ENCODE peak calls at places on chromosome 20, in nine cellular contexts. W, I, B, H, L, O, A, F and M are unnamed samples.

GRCh38 chr20:50391444-50392137 is 118.6 kb upstream of the PTPN1 start:
- DNase-seq in W (no peak), I (no peak), B (no peak), H (no peak), L (no peak), O (no peak), A (no peak), F (no peak), M (no peak)

GRCh38 chr20:51446656-51447055 is 95.9 kb downstream of the NFATC2 start:
- DNase-seq in W (no peak), I (peak), B (no peak), H (no peak), L (no peak), O (no peak), A (no peak), F (no peak), M (no peak)

GRCh38 chr20:23187759-23188158 is 101.6 kb upstream of the CD93 start:
- DNase-seq in W (peak), I (peak), B (no peak), H (no peak), L (peak), O (no peak), A (no peak), F (no peak), M (no peak)

GRCh38 chr20:15976047-15976731 is 597.1 kb downstream of the KIF16B start:
- DNase-seq in W (no peak), I (no peak), B (no peak), H (no peak), L (no peak), O (no peak), A (no peak), F (no peak), M (no peak)

GRCh38 chr20:31945319-31945718 is 6.5 kb downstream of the PDRG1 start:
- DNase-seq in W (no peak), I (no peak), B (no peak), H (no peak), L (no peak), O (no peak), A (no peak), F (no peak), M (no peak)

GRCh38 chr20:5400164-5400762 is 83.5 kb upstream of the PROKR2 start:
- DNase-seq in W (peak), I (peak), B (no peak), H (no peak), L (no peak), O (no peak), A (no peak), F (no peak), M (no peak)

GRCh38 chr20:36398515-36398914 is 92.4 kb downstream of the DLGAP4 start:
- DNase-seq in W (no peak), I (no peak), B (no peak), H (no peak), L (no peak), O (no peak), A (no peak), F (no peak), M (no peak)

GRCh38 chr20:25360631-25361286 is 29.9 kb downstream of the ABHD12 start:
- DNase-seq in W (no peak), I (no peak), B (peak), H (no peak), L (peak), O (peak), A (no peak), F (no peak), M (no peak)

GRCh38 chr20:39813190-39813829 is 851.2 kb downstream of the DHX35 start:
- DNase-seq in W (no peak), I (no peak), B (no peak), H (no peak), L (no peak), O (no peak), A (no peak), F (no peak), M (no peak)

GRCh38 chr20:62370115-62370806 is 3.1 kb upstream of the LAMA5 start:
- DNase-seq in W (no peak), I (peak), B (no peak), H (no peak), L (no peak), O (no peak), A (no peak), F (no peak), M (peak)

GRCh38 chr20:44909872-44910689 is at the start of gene PABPC1L:
- DNase-seq in W (peak), I (peak), B (no peak), H (no peak), L (peak), O (no peak), A (peak), F (peak), M (no peak)

GRCh38 chr20:36320261-36320897 is 14.2 kb downstream of the DLGAP4 start:
- DNase-seq in W (no peak), I (no peak), B (no peak), H (no peak), L (no peak), O (no peak), A (no peak), F (no peak), M (no peak)

GRCh38 chr20:32344835-32345506 is 13.2 kb upstream of the ASXL1 start:
- DNase-seq in W (no peak), I (no peak), B (no peak), H (no peak), L (no peak), O (no peak), A (no peak), F (no peak), M (no peak)

GRCh38 chr20:46309945-46310344 is 1.6 kb upstream of the CDH22 start:
- DNase-seq in W (no peak), I (no peak), B (no peak), H (no peak), L (no peak), O (no peak), A (no peak), F (no peak), M (no peak)

GRCh38 chr20:43650997-43651525 is 15.9 kb upstream of the MYBL2 start:
- DNase-seq in W (no peak), I (no peak), B (no peak), H (no peak), L (no peak), O (no peak), A (no peak), F (no peak), M (no peak)

GRCh38 chr20:49794336-49795124 is 18.1 kb upstream of the SLC9A8 start:
- DNase-seq in W (no peak), I (no peak), B (no peak), H (no peak), L (no peak), O (no peak), A (no peak), F (no peak), M (no peak)

GRCh38 chr20:50551288-50551687 is 41.1 kb downstream of the PTPN1 start:
- DNase-seq in W (no peak), I (no peak), B (no peak), H (no peak), L (no peak), O (no peak), A (no peak), F (peak), M (no peak)

GRCh38 chr20:31630187-31630790 is 7.4 kb upstream of the COX4I2 start:
- DNase-seq in W (no peak), I (no peak), B (no peak), H (no peak), L (peak), O (no peak), A (no peak), F (peak), M (no peak)

GRCh38 chr20:1486566-1486965 is 4.7 kb downstream of the SIRPB2 start:
- DNase-seq in W (no peak), I (no peak), B (no peak), H (no peak), L (no peak), O (no peak), A (no peak), F (no peak), M (no peak)

GRCh38 chr20:19423097-19423891 is 210.9 kb downstream of the SLC24A3 start:
- DNase-seq in W (no peak), I (no peak), B (no peak), H (no peak), L (no peak), O (no peak), A (no peak), F (no peak), M (no peak)

GRCh38 chr20:3156811-3157619 is 2.6 kb downstream of the FASTKD5 start:
- DNase-seq in W (no peak), I (no peak), B (peak), H (no peak), L (no peak), O (no peak), A (no peak), F (no peak), M (no peak)

GRCh38 chr20:58803533-58803932 is 47.2 kb downstream of the GNAS-AS1 start:
- DNase-seq in W (no peak), I (no peak), B (no peak), H (no peak), L (no peak), O (no peak), A (no peak), F (no peak), M (no peak)

GRCh38 chr20:34639755-34640222 is 37.1 kb downstream of the PIGU start:
- DNase-seq in W (no peak), I (no peak), B (no peak), H (no peak), L (peak), O (no peak), A (no peak), F (peak), M (no peak)

GRCh38 chr20:13739726-13740649 is 44.7 kb downstream of the ESF1 start:
- DNase-seq in W (no peak), I (no peak), B (no peak), H (no peak), L (no peak), O (no peak), A (no peak), F (no peak), M (no peak)

GRCh38 chr20:33373735-33374605 is 27.3 kb downstream of the CDK5RAP1 start:
- DNase-seq in W (peak), I (peak), B (no peak), H (no peak), L (peak), O (no peak), A (no peak), F (peak), M (peak)

GRCh38 chr20:37137547-37137946 is 41.6 kb upstream of the RPN2 start:
- DNase-seq in W (no peak), I (no peak), B (no peak), H (no peak), L (no peak), O (no peak), A (no peak), F (no peak), M (no peak)

GRCh38 chr20:19742974-19743649 is 14.9 kb upstream of the RIN2 start:
- DNase-seq in W (peak), I (no peak), B (no peak), H (no peak), L (no peak), O (peak), A (no peak), F (no peak), M (no peak)

GRCh38 chr20:37877832-37878772 is 24.8 kb upstream of the VSTM2L start:
- DNase-seq in W (no peak), I (no peak), B (no peak), H (no peak), L (no peak), O (no peak), A (no peak), F (no peak), M (no peak)

GRCh38 chr20:44092551-44093248 is 94.3 kb downstream of the JPH2 start:
- DNase-seq in W (peak), I (peak), B (no peak), H (no peak), L (no peak), O (no peak), A (no peak), F (no peak), M (no peak)

GRCh38 chr20:51525241-51526104 is 17.0 kb downstream of the NFATC2 start:
- DNase-seq in W (no peak), I (no peak), B (peak), H (no peak), L (no peak), O (peak), A (peak), F (no peak), M (no peak)

GRCh38 chr20:59911041-59911440 is 22.4 kb downstream of the SYCP2 start:
- DNase-seq in W (no peak), I (no peak), B (no peak), H (no peak), L (no peak), O (no peak), A (no peak), F (no peak), M (no peak)

GRCh38 chr20:33814238-33814712 is 3.1 kb downstream of the CHMP4B start:
- DNase-seq in W (no peak), I (no peak), B (no peak), H (no peak), L (no peak), O (no peak), A (no peak), F (no peak), M (no peak)

GRCh38 chr20:22583773-22584629 is at the start of gene FOXA2:
- DNase-seq in W (no peak), I (peak), B (no peak), H (no peak), L (peak), O (no peak), A (no peak), F (peak), M (no peak)

GRCh38 chr20:17969884-17970409 is 1.1 kb downstream of the MGME1 start:
- DNase-seq in W (no peak), I (peak), B (peak), H (no peak), L (peak), O (peak), A (no peak), F (no peak), M (no peak)